ENCODE peak calls at places on chromosomes 2 and 18, in ten cellular contexts. K is heart right ventricle; M is stimulated activated CD4-positive, alpha-beta T cell treated with anti-CD3 and anti-CD28 coated beads, Interleukin-15, amount 100 ng/mL, for 48 hours; C is T-cell; J is amygdala; L is posterior cingulate gyrus; V is fibroblast of gingiva; U is AG09319; X is activated CD4-positive, alpha-beta T cell treated with anti-CD3 and anti-CD28 coated beads, Interleukin-2, amount 50 U/mL, for 48 hours; I is NCI-H69. B is an unnamed sample.

GRCh38 chr2:238949710-238950345 is 101.9 kb downstream of the TWIST2 start:
- DNase-seq in K (no peak), L (no peak), M (no peak), V (no peak), X (no peak), U (no peak), I (no peak), C (no peak), J (no peak), B (no peak)

GRCh38 chr2:83055338-83056010 is 1403.6 kb downstream of the SUCLG1 start:
- DNase-seq in L (no peak), V (peak), U (no peak), K (no peak), I (no peak), X (no peak), J (no peak), M (no peak), C (no peak), B (no peak)

GRCh38 chr2:83081835-83082522 is 1377.1 kb downstream of the SUCLG1 start:
- DNase-seq in V (peak), I (peak), K (peak), J (no peak), M (no peak), C (no peak), U (no peak), X (no peak), L (no peak), B (no peak)

GRCh38 chr2:96106991-96107882 is 9.1 kb downstream of the ADRA2B start:
- DNase-seq in X (no peak), L (no peak), I (no peak), C (no peak), M (no peak), K (no peak), V (no peak), U (no peak), J (no peak), B (no peak)

GRCh38 chr18:43213816-43214215 is 63.5 kb downstream of the SYT4 start:
- DNase-seq in U (no peak), C (no peak), K (no peak), I (no peak), X (no peak), L (no peak), M (no peak), V (no peak), J (no peak), B (no peak)

GRCh38 chr2:127052068-127052770 is 54.7 kb downstream of the BIN1 start:
- DNase-seq in J (peak), L (peak), X (no peak), V (no peak), U (no peak), C (no peak), I (no peak), K (no peak), M (no peak), B (no peak)

GRCh38 chr18:59068672-59069071 is 71.0 kb upstream of the SEC11C start:
- DNase-seq in K (no peak), X (no peak), L (no peak), I (no peak), C (no peak), M (no peak), V (no peak), U (no peak), J (no peak), B (no peak)

GRCh38 chr2:197946562-197946961 is 142.2 kb downstream of the PLCL1 start:
- DNase-seq in K (no peak), J (no peak), M (no peak), C (no peak), I (peak), V (no peak), X (no peak), L (no peak), U (no peak), B (no peak)

GRCh38 chr2:159227467-159227866 is 59.0 kb downstream of the WDSUB1 start:
- DNase-seq in U (no peak), X (no peak), V (no peak), I (no peak), C (no peak), K (no peak), M (no peak), J (no peak), L (no peak), B (no peak)

GRCh38 chr2:27227501-27227900 is 10.3 kb downstream of the CAD start:
- DNase-seq in C (no peak), K (no peak), X (no peak), L (no peak), U (no peak), I (no peak), J (no peak), M (no peak), V (no peak), B (no peak)

GRCh38 chr2:171172980-171173542 is 12.4 kb upstream of the TLK1 start:
- DNase-seq in J (no peak), L (no peak), C (no peak), U (no peak), I (no peak), V (peak), X (no peak), M (no peak), K (no peak), B (no peak)

GRCh38 chr2:214497489-214497888 is 86.6 kb downstream of the VWC2L start:
- DNase-seq in L (no peak), X (no peak), U (no peak), K (peak), J (no peak), V (no peak), M (no peak), C (no peak), I (no peak), B (no peak)

GRCh38 chr2:20185176-20186022 is 39.5 kb downstream of the SDC1 start:
- DNase-seq in U (no peak), V (no peak), J (no peak), M (no peak), X (no peak), C (no peak), I (peak), K (no peak), L (no peak), B (no peak)

GRCh38 chr2:39739386-39739785 is 39.7 kb downstream of the THUMPD2 start:
- DNase-seq in L (no peak), I (peak), J (no peak), U (no peak), M (no peak), V (no peak), X (no peak), C (no peak), K (no peak), B (no peak)

GRCh38 chr2:166088634-166089033 is 39.2 kb downstream of the SCN1A start:
- DNase-seq in M (no peak), U (no peak), J (no peak), C (no peak), V (peak), K (no peak), X (no peak), I (no peak), L (no peak), B (no peak)

GRCh38 chr2:3423492-3424170 is 44.1 kb downstream of the TRAPPC12 start:
- DNase-seq in J (peak), L (no peak), K (peak), I (peak), V (peak), C (peak), X (peak), M (peak), U (no peak), B (no peak)

GRCh38 chr2:235634435-235635152 is 140.8 kb downstream of the AGAP1 start:
- DNase-seq in J (no peak), M (no peak), K (no peak), V (peak), X (no peak), I (no peak), L (no peak), C (no peak), U (no peak), B (peak)

GRCh38 chr2:228841877-228842276 is 429.2 kb downstream of the PID1 start:
- DNase-seq in J (no peak), M (no peak), X (no peak), V (peak), I (no peak), C (no peak), K (no peak), L (no peak), U (peak), B (no peak)

GRCh38 chr2:235052514-235053354 is 100.9 kb downstream of the SH3BP4 start:
- DNase-seq in M (no peak), U (no peak), X (no peak), I (no peak), K (no peak), J (no peak), L (no peak), C (no peak), V (no peak), B (no peak)

GRCh38 chr2:215601526-215601925 is 165.7 kb upstream of the FN1 start:
- DNase-seq in L (no peak), I (no peak), V (no peak), M (no peak), J (no peak), X (no peak), K (no peak), C (no peak), U (no peak), B (no peak)

GRCh38 chr2:64311948-64312621 is 141.9 kb upstream of the LGALSL start:
- DNase-seq in L (peak), J (peak), U (peak), M (no peak), K (peak), C (no peak), V (peak), X (no peak), I (peak), B (peak)

GRCh38 chr2:47803363-47803762 is 20.4 kb downstream of the MSH6 start:
- DNase-seq in C (no peak), J (no peak), K (no peak), I (no peak), L (no peak), U (no peak), V (no peak), X (no peak), M (no peak), B (no peak)

GRCh38 chr2:176595986-176596385 is 326.7 kb downstream of the MTX2 start:
- DNase-seq in K (no peak), J (no peak), X (no peak), V (no peak), U (no peak), M (no peak), L (no peak), C (no peak), I (no peak), B (no peak)

GRCh38 chr2:30686669-30687068 is 120.6 kb downstream of the CAPN13 start:
- DNase-seq in U (no peak), L (no peak), C (no peak), X (no peak), J (no peak), M (no peak), I (peak), K (no peak), V (no peak), B (no peak)

GRCh38 chr2:75007819-75008218 is 49.4 kb downstream of the POLE4 start:
- DNase-seq in J (peak), V (no peak), U (no peak), I (peak), K (no peak), L (peak), X (no peak), M (no peak), C (no peak), B (no peak)

GRCh38 chr2:150341982-150342680 is 145.3 kb downstream of the RND3 start:
- DNase-seq in K (no peak), I (peak), U (no peak), X (no peak), M (no peak), C (no peak), L (no peak), V (no peak), J (no peak), B (no peak)

GRCh38 chr2:106124126-106124756 is 69.9 kb downstream of the UXS1 start:
- DNase-seq in V (no peak), M (no peak), C (no peak), I (peak), K (no peak), J (no peak), U (no peak), L (no peak), X (no peak), B (no peak)

GRCh38 chr2:15159751-15160177 is 401.4 kb downstream of the NBAS start:
- DNase-seq in V (peak), U (no peak), I (peak), L (no peak), K (peak), X (no peak), J (peak), M (no peak), C (no peak), B (no peak)